ENCODE peak calls at places on chromosomes 5 and 9, in eight cellular contexts. Q, T, Z, H, P, K, O and U are unnamed samples.

GRCh38 chr5:159101689-159102088 is 2.0 kb upstream of the EBF1 start:
- DNase-seq in Q (no peak), T (no peak), Z (no peak), H (no peak), P (no peak), K (no peak), O (no peak), U (no peak)

GRCh38 chr9:90053027-90053426 is 448.2 kb downstream of the GADD45G start:
- DNase-seq in Q (peak; percentile 18), T (peak; percentile 16), Z (peak; percentile 9), H (no peak), P (no peak), K (no peak), O (no peak), U (no peak)

GRCh38 chr9:86424246-86424891 is 70.2 kb upstream of the TUT7 start:
- DNase-seq in Q (no peak), T (no peak), Z (no peak), H (no peak), P (no peak), K (no peak), O (no peak), U (no peak)

GRCh38 chr5:181114844-181115778 is 15.9 kb downstream of the OR2V1 start:
- DNase-seq in Q (no peak), T (no peak), Z (peak; percentile 82), H (no peak), P (no peak), K (peak; percentile 68), O (peak; percentile 58), U (no peak)

GRCh38 chr9:22041792-22042191 is 32.7 kb upstream of the CDKN2B start:
- DNase-seq in Q (peak; percentile 29), T (no peak), Z (peak; percentile 89), H (no peak), P (no peak), K (peak; percentile 94), O (no peak), U (peak; percentile 94)

GRCh38 chr5:130213607-130214006 is 309.3 kb downstream of the CHSY3 start:
- DNase-seq in Q (no peak), T (no peak), Z (no peak), H (no peak), P (no peak), K (no peak), O (no peak), U (no peak)

GRCh38 chr9:131625388-131625787 is 80.1 kb downstream of the PRRT1B start:
- DNase-seq in Q (no peak), T (no peak), Z (no peak), H (no peak), P (no peak), K (no peak), O (no peak), U (no peak)

GRCh38 chr9:92617951-92618510 is 51.9 kb downstream of the IPPK start:
- DNase-seq in Q (no peak), T (no peak), Z (no peak), H (no peak), P (no peak), K (no peak), O (no peak), U (no peak)

GRCh38 chr9:38337706-38338264 is 54.7 kb upstream of the ALDH1B1 start:
- DNase-seq in Q (no peak), T (no peak), Z (no peak), H (no peak), P (no peak), K (no peak), O (no peak), U (no peak)

GRCh38 chr5:2751592-2752021 is at the start of gene IRX2:
- DNase-seq in Q (no peak), T (no peak), Z (peak; percentile 92), H (no peak), P (peak; percentile 94), K (peak; percentile 96), O (peak; percentile 44), U (peak; percentile 61)

GRCh38 chr5:135013947-135014570 is 20.0 kb downstream of the PITX1 start:
- DNase-seq in Q (no peak), T (no peak), Z (peak; percentile 17), H (no peak), P (no peak), K (no peak), O (no peak), U (no peak)

GRCh38 chr5:132275367-132276220 is 18.1 kb downstream of the PDLIM4 start:
- DNase-seq in Q (no peak), T (no peak), Z (no peak), H (no peak), P (no peak), K (no peak), O (no peak), U (no peak)

GRCh38 chr5:139438707-139439012 is 665 bp downstream of the DNAJC18 start:
- DNase-seq in Q (no peak), T (no peak), Z (no peak), H (no peak), P (no peak), K (no peak), O (no peak), U (no peak)

GRCh38 chr9:99039388-99040182 is 65.3 kb upstream of the TGFBR1 start:
- DNase-seq in Q (no peak), T (peak; percentile 16), Z (peak; percentile 31), H (no peak), P (no peak), K (peak; percentile 20), O (no peak), U (no peak)

GRCh38 chr9:99038396-99038795 is 66.5 kb upstream of the TGFBR1 start:
- DNase-seq in Q (no peak), T (no peak), Z (no peak), H (no peak), P (peak; percentile 44), K (no peak), O (no peak), U (no peak)

GRCh38 chr9:99040254-99040653 is 64.7 kb upstream of the TGFBR1 start:
- DNase-seq in Q (no peak), T (no peak), Z (no peak), H (no peak), P (no peak), K (no peak), O (no peak), U (no peak)

GRCh38 chr9:99035313-99035712 is 69.6 kb upstream of the TGFBR1 start:
- DNase-seq in Q (no peak), T (no peak), Z (no peak), H (no peak), P (no peak), K (no peak), O (no peak), U (no peak)

DNA sequence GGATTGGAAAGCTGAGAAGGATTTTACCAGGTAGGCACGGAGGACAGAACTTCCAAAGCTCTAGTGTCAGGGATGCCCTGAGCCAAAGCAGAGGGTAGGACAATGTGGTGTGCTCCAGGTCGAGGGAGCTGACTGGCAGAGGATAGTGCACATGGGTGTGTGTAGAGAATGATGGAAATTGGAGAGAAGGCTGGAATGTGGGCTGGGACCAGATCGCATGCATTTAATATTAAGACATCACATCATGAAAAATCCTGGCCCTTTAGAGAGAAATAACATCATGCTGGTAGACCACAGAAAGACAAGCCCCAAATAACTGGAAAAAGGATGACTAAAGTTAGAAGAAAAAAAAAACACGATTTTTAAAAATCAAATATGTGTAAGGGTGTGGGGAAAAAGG is 67.1 kb upstream of the TGFBR1 start:
- DNase-seq in Q (no peak), T (no peak), Z (no peak), H (no peak), P (no peak), K (no peak), O (no peak), U (no peak)
- H3K27ac ChIP-seq in Q (no peak overlapping the region), T (no peak overlapping the region), Z (no peak overlapping the region), H (no peak overlapping the region), P (no peak overlapping the region), K (no peak overlapping the region), O (no peak overlapping the region), U (no peak overlapping the region)

DNA sequence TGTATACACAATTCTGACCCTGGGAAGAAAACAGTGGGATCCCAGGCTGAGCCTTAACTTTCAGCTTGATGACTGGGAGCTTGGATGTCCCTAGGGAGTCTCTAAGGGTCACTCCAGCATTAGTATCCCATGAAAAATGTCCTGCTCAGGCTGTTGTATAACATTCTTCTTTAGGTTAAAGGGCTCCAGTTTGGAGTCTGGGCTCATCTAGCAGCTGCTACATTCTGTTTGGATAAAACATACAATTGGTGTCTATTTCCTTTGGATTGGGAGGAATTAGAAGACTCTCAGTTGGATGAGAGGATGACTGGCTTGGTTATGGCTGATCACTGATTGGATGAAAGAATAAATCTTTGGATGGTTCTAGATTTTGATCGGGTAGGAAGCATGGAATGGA is 7.3 kb upstream of the MYOZ3 start:
- DNase-seq in Q (no peak), T (no peak), Z (no peak), H (no peak), P (no peak), K (no peak), O (no peak), U (no peak)
- H3K27ac ChIP-seq in Q (no peak overlapping the region), T (no peak overlapping the region), Z (no peak overlapping the region), H (no peak overlapping the region), P (no peak overlapping the region), K (no peak overlapping the region), O (peak overlapping the region; percentile 59), U (peak overlapping the region; percentile 51)

DNA sequence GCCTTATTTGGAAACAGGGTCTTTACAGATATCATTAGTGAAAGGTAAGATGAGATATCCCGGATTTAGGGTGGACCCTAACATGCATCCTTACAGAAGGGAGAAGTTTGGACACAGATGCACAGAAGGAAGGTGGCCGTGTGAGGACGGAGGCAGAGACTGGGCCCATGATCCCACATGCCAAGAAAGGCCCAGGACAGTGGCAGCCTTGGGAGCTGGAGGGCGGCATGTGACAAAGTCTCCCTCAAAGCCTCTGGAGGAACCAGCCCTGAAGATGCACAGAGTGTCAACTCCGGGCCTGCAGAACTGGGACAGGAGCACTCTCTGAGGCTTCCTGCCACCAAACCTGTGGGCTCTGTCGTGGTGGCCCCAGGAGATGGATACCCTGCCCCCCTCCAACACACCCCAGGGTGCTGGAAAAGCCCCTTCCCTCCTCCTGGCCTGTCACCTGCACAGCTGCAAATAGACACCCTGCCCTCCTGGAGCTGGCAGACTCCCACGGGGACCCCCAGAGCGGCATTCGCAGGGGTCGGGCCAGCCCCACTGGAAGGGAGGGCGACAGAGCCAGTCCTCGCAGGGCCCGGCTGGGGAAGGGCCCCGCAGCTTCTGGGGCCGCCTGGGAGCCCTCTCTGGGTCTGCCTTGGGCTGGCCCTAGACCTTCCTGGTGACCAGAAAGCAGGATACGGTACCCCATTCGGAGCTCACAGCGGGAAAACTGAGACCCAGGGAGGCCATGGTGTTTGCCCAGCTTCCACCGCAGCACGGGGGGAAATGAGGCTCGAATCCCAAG is 7.9 kb downstream of the NACC2 start:
- DNase-seq in Q (no peak), T (no peak), Z (no peak), H (no peak), P (no peak), K (no peak), O (no peak), U (no peak)
- H3K27ac ChIP-seq in Q (no peak overlapping the region), T (no peak overlapping the region), Z (no peak overlapping the region), H (no peak overlapping the region), P (no peak overlapping the region), K (no peak overlapping the region), O (peak overlapping the region; percentile 7), U (no peak overlapping the region)

GRCh38 chr9:137269231-137269772 is 8.2 kb upstream of the TOR4A start:
- DNase-seq in Q (no peak), T (peak; percentile 62), Z (no peak), H (no peak), P (no peak), K (no peak), O (no peak), U (peak; percentile 70)
- H3K27ac ChIP-seq in Q (no peak overlapping the region), T (peak overlapping the region; percentile 59), Z (no peak overlapping the region), H (no peak overlapping the region), P (no peak overlapping the region), K (no peak overlapping the region), O (peak overlapping the region; percentile 65), U (peak overlapping the region; percentile 76)